ENCODE peak calls at places on chromosomes 2 and 18, in ten cellular contexts. One of them, this sample, is unnamed.

GRCh38 chr2:72236445-72237067 is 88.9 kb upstream of the CYP26B1 start:
- DNase-seq in astrocyte of the spinal cord: peak
- DNase-seq in MM.1S: no peak
- DNase-seq in OCI-LY7: no peak
- DNase-seq in cardiac muscle cell: no peak
- DNase-seq in CD8-positive, alpha-beta memory T cell: no peak
- DNase-seq in BJ: no peak
- DNase-seq in foreskin fibroblast: peak
- DNase-seq in fibroblast of pulmonary artery: peak
- DNase-seq in HAP-1: no peak
- DNase-seq in this sample: peak

GRCh38 chr18:32911660-32912284 is 138.9 kb upstream of the KLHL14 start:
- DNase-seq in OCI-LY7: no peak
- DNase-seq in foreskin fibroblast: peak
- DNase-seq in fibroblast of pulmonary artery: no peak
- DNase-seq in cardiac muscle cell: no peak
- DNase-seq in MM.1S: no peak
- DNase-seq in HAP-1: no peak
- DNase-seq in BJ: no peak
- DNase-seq in astrocyte of the spinal cord: peak
- DNase-seq in CD8-positive, alpha-beta memory T cell: no peak
- DNase-seq in this sample: peak

GRCh38 chr2:69514836-69515235 is 77.6 kb upstream of the NFU1 start:
- DNase-seq in BJ: no peak
- DNase-seq in foreskin fibroblast: no peak
- DNase-seq in MM.1S: no peak
- DNase-seq in astrocyte of the spinal cord: no peak
- DNase-seq in OCI-LY7: no peak
- DNase-seq in fibroblast of pulmonary artery: no peak
- DNase-seq in HAP-1: no peak
- DNase-seq in CD8-positive, alpha-beta memory T cell: no peak
- DNase-seq in cardiac muscle cell: no peak
- DNase-seq in this sample: no peak

GRCh38 chr2:127155901-127156300 is 48.9 kb upstream of the BIN1 start:
- DNase-seq in cardiac muscle cell: no peak
- DNase-seq in foreskin fibroblast: peak
- DNase-seq in CD8-positive, alpha-beta memory T cell: no peak
- DNase-seq in astrocyte of the spinal cord: peak
- DNase-seq in MM.1S: no peak
- DNase-seq in OCI-LY7: no peak
- DNase-seq in fibroblast of pulmonary artery: peak
- DNase-seq in BJ: no peak
- DNase-seq in HAP-1: no peak
- DNase-seq in this sample: peak

GRCh38 chr18:75923169-75923568 is 495.7 kb upstream of the SMIM21 start:
- DNase-seq in OCI-LY7: no peak
- DNase-seq in MM.1S: no peak
- DNase-seq in astrocyte of the spinal cord: peak
- DNase-seq in cardiac muscle cell: no peak
- DNase-seq in BJ: peak
- DNase-seq in HAP-1: no peak
- DNase-seq in foreskin fibroblast: peak
- DNase-seq in fibroblast of pulmonary artery: peak
- DNase-seq in CD8-positive, alpha-beta memory T cell: no peak
- DNase-seq in this sample: peak

GRCh38 chr18:12860530-12860929 is 23.5 kb downstream of the PTPN2 start:
- DNase-seq in OCI-LY7: no peak
- DNase-seq in BJ: no peak
- DNase-seq in fibroblast of pulmonary artery: no peak
- DNase-seq in CD8-positive, alpha-beta memory T cell: no peak
- DNase-seq in HAP-1: no peak
- DNase-seq in cardiac muscle cell: no peak
- DNase-seq in foreskin fibroblast: no peak
- DNase-seq in astrocyte of the spinal cord: no peak
- DNase-seq in MM.1S: no peak
- DNase-seq in this sample: no peak

GRCh38 chr2:219254590-219255219 is 987 bp upstream of the TUBA4A start:
- DNase-seq in foreskin fibroblast: no peak
- DNase-seq in BJ: no peak
- DNase-seq in HAP-1: no peak
- DNase-seq in astrocyte of the spinal cord: no peak
- DNase-seq in fibroblast of pulmonary artery: no peak
- DNase-seq in cardiac muscle cell: no peak
- DNase-seq in OCI-LY7: peak
- DNase-seq in CD8-positive, alpha-beta memory T cell: peak
- DNase-seq in MM.1S: peak
- DNase-seq in this sample: no peak

GRCh38 chr2:38465789-38466127 is 88.7 kb upstream of the ATL2 start:
- DNase-seq in OCI-LY7: peak
- DNase-seq in astrocyte of the spinal cord: peak
- DNase-seq in foreskin fibroblast: peak
- DNase-seq in BJ: no peak
- DNase-seq in cardiac muscle cell: peak
- DNase-seq in HAP-1: peak
- DNase-seq in fibroblast of pulmonary artery: peak
- DNase-seq in CD8-positive, alpha-beta memory T cell: peak
- DNase-seq in MM.1S: no peak
- DNase-seq in this sample: peak

GRCh38 chr2:190446750-190447516 is 38.8 kb downstream of the MFSD6 start:
- DNase-seq in foreskin fibroblast: no peak
- DNase-seq in OCI-LY7: no peak
- DNase-seq in HAP-1: no peak
- DNase-seq in MM.1S: no peak
- DNase-seq in CD8-positive, alpha-beta memory T cell: no peak
- DNase-seq in astrocyte of the spinal cord: no peak
- DNase-seq in cardiac muscle cell: no peak
- DNase-seq in BJ: no peak
- DNase-seq in fibroblast of pulmonary artery: no peak
- DNase-seq in this sample: no peak

GRCh38 chr2:178266445-178266844 is 72.1 kb downstream of the OSBPL6 start:
- DNase-seq in HAP-1: no peak
- DNase-seq in CD8-positive, alpha-beta memory T cell: no peak
- DNase-seq in foreskin fibroblast: no peak
- DNase-seq in BJ: no peak
- DNase-seq in MM.1S: peak
- DNase-seq in cardiac muscle cell: no peak
- DNase-seq in OCI-LY7: no peak
- DNase-seq in astrocyte of the spinal cord: no peak
- DNase-seq in fibroblast of pulmonary artery: no peak
- DNase-seq in this sample: no peak

GRCh38 chr2:128381001-128381938 is 62.6 kb upstream of the HS6ST1 start:
- DNase-seq in BJ: no peak
- DNase-seq in CD8-positive, alpha-beta memory T cell: no peak
- DNase-seq in fibroblast of pulmonary artery: peak
- DNase-seq in cardiac muscle cell: peak
- DNase-seq in HAP-1: peak
- DNase-seq in foreskin fibroblast: no peak
- DNase-seq in OCI-LY7: no peak
- DNase-seq in MM.1S: no peak
- DNase-seq in astrocyte of the spinal cord: no peak
- DNase-seq in this sample: peak

GRCh38 chr2:7609556-7610323 is 692.5 kb downstream of the RNF144A start:
- DNase-seq in cardiac muscle cell: no peak
- DNase-seq in OCI-LY7: peak
- DNase-seq in foreskin fibroblast: no peak
- DNase-seq in fibroblast of pulmonary artery: no peak
- DNase-seq in astrocyte of the spinal cord: no peak
- DNase-seq in HAP-1: no peak
- DNase-seq in BJ: no peak
- DNase-seq in CD8-positive, alpha-beta memory T cell: peak
- DNase-seq in MM.1S: no peak
- DNase-seq in this sample: no peak

GRCh38 chr18:6088432-6088831 is 193.1 kb upstream of the TMEM200C start:
- DNase-seq in fibroblast of pulmonary artery: no peak
- DNase-seq in MM.1S: no peak
- DNase-seq in CD8-positive, alpha-beta memory T cell: no peak
- DNase-seq in foreskin fibroblast: no peak
- DNase-seq in cardiac muscle cell: no peak
- DNase-seq in OCI-LY7: no peak
- DNase-seq in BJ: no peak
- DNase-seq in HAP-1: no peak
- DNase-seq in astrocyte of the spinal cord: no peak
- DNase-seq in this sample: no peak

GRCh38 chr2:106534471-106534870 is 47.3 kb downstream of the CD8B2 start:
- DNase-seq in foreskin fibroblast: no peak
- DNase-seq in MM.1S: no peak
- DNase-seq in fibroblast of pulmonary artery: no peak
- DNase-seq in BJ: no peak
- DNase-seq in CD8-positive, alpha-beta memory T cell: no peak
- DNase-seq in cardiac muscle cell: no peak
- DNase-seq in astrocyte of the spinal cord: no peak
- DNase-seq in HAP-1: no peak
- DNase-seq in OCI-LY7: no peak
- DNase-seq in this sample: no peak

GRCh38 chr2:151795646-151796240 is 32.5 kb downstream of the ARL5A start:
- DNase-seq in foreskin fibroblast: no peak
- DNase-seq in HAP-1: no peak
- DNase-seq in fibroblast of pulmonary artery: no peak
- DNase-seq in OCI-LY7: no peak
- DNase-seq in MM.1S: no peak
- DNase-seq in cardiac muscle cell: no peak
- DNase-seq in astrocyte of the spinal cord: no peak
- DNase-seq in CD8-positive, alpha-beta memory T cell: no peak
- DNase-seq in BJ: no peak
- DNase-seq in this sample: no peak

GRCh38 chr2:75465317-75465998 is 95.3 kb downstream of the EVA1A start:
- DNase-seq in BJ: no peak
- DNase-seq in OCI-LY7: no peak
- DNase-seq in foreskin fibroblast: peak
- DNase-seq in fibroblast of pulmonary artery: peak
- DNase-seq in HAP-1: no peak
- DNase-seq in CD8-positive, alpha-beta memory T cell: no peak
- DNase-seq in MM.1S: no peak
- DNase-seq in cardiac muscle cell: peak
- DNase-seq in astrocyte of the spinal cord: peak
- DNase-seq in this sample: peak

GRCh38 chr2:112480540-112481049 is 1.4 kb upstream of the TTL start:
- DNase-seq in fibroblast of pulmonary artery: no peak
- DNase-seq in cardiac muscle cell: no peak
- DNase-seq in BJ: no peak
- DNase-seq in OCI-LY7: no peak
- DNase-seq in astrocyte of the spinal cord: no peak
- DNase-seq in CD8-positive, alpha-beta memory T cell: no peak
- DNase-seq in foreskin fibroblast: no peak
- DNase-seq in HAP-1: no peak
- DNase-seq in MM.1S: peak
- DNase-seq in this sample: no peak

GRCh38 chr2:67660015-67660602 is 263.0 kb downstream of the ETAA1 start:
- DNase-seq in CD8-positive, alpha-beta memory T cell: no peak
- DNase-seq in cardiac muscle cell: no peak
- DNase-seq in HAP-1: no peak
- DNase-seq in BJ: no peak
- DNase-seq in astrocyte of the spinal cord: no peak
- DNase-seq in fibroblast of pulmonary artery: no peak
- DNase-seq in OCI-LY7: no peak
- DNase-seq in foreskin fibroblast: no peak
- DNase-seq in MM.1S: no peak
- DNase-seq in this sample: no peak
- H3K4me3 ChIP-seq in CD8-positive, alpha-beta memory T cell: no peak
- H3K4me3 ChIP-seq in cardiac muscle cell: no peak
- H3K4me3 ChIP-seq in HAP-1: no peak
- H3K4me3 ChIP-seq in BJ: no peak
- H3K4me3 ChIP-seq in astrocyte of the spinal cord: no peak
- H3K4me3 ChIP-seq in fibroblast of pulmonary artery: no peak
- H3K4me3 ChIP-seq in OCI-LY7: no peak
- H3K4me3 ChIP-seq in foreskin fibroblast: no peak
- H3K4me3 ChIP-seq in MM.1S: no peak
- H3K4me3 ChIP-seq in this sample: no peak

DNA sequence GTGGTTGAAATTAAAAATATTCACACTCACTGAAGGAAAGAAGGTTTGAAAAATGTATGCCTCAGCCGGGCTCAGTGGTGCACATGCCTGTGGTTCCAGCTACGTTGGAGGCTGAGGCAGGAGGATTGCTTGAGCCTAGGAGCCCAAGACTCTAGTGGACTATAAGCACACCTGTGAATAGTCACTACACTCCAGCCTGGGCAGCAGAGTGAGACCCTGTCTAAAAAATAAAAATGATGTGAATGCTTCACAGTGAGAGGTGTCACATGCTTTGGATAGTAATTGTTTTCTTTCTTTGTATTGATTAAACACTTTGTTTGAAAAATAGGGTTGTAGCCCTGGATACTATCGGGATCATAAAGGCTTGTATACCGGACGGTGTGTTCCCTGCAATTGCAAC is 138.6 kb upstream of the TTC39C start:
- DNase-seq in OCI-LY7: no peak
- DNase-seq in CD8-positive, alpha-beta memory T cell: no peak
- DNase-seq in cardiac muscle cell: no peak
- DNase-seq in BJ: no peak
- DNase-seq in MM.1S: no peak
- DNase-seq in fibroblast of pulmonary artery: no peak
- DNase-seq in HAP-1: no peak
- DNase-seq in foreskin fibroblast: no peak
- DNase-seq in astrocyte of the spinal cord: no peak
- DNase-seq in this sample: no peak
- H3K4me3 ChIP-seq in OCI-LY7: no peak
- H3K4me3 ChIP-seq in CD8-positive, alpha-beta memory T cell: no peak
- H3K4me3 ChIP-seq in cardiac muscle cell: no peak
- H3K4me3 ChIP-seq in BJ: no peak
- H3K4me3 ChIP-seq in MM.1S: no peak
- H3K4me3 ChIP-seq in fibroblast of pulmonary artery: no peak
- H3K4me3 ChIP-seq in HAP-1: no peak
- H3K4me3 ChIP-seq in foreskin fibroblast: no peak
- H3K4me3 ChIP-seq in astrocyte of the spinal cord: no peak
- H3K4me3 ChIP-seq in this sample: no peak

GRCh38 chr2:37379881-37380296 is 35.5 kb downstream of the QPCT start:
- DNase-seq in foreskin fibroblast: no peak
- DNase-seq in MM.1S: no peak
- DNase-seq in HAP-1: no peak
- DNase-seq in BJ: no peak
- DNase-seq in OCI-LY7: peak
- DNase-seq in cardiac muscle cell: no peak
- DNase-seq in astrocyte of the spinal cord: peak
- DNase-seq in fibroblast of pulmonary artery: no peak
- DNase-seq in CD8-positive, alpha-beta memory T cell: no peak
- DNase-seq in this sample: no peak
- H3K4me3 ChIP-seq in foreskin fibroblast: no peak
- H3K4me3 ChIP-seq in MM.1S: no peak
- H3K4me3 ChIP-seq in HAP-1: no peak
- H3K4me3 ChIP-seq in BJ: no peak
- H3K4me3 ChIP-seq in OCI-LY7: peak
- H3K4me3 ChIP-seq in cardiac muscle cell: no peak
- H3K4me3 ChIP-seq in astrocyte of the spinal cord: no peak
- H3K4me3 ChIP-seq in fibroblast of pulmonary artery: no peak
- H3K4me3 ChIP-seq in CD8-positive, alpha-beta memory T cell: no peak
- H3K4me3 ChIP-seq in this sample: no peak

GRCh38 chr18:25518716-25519053 is 166.7 kb upstream of the ZNF521 start:
- DNase-seq in foreskin fibroblast: no peak
- DNase-seq in MM.1S: peak
- DNase-seq in OCI-LY7: peak
- DNase-seq in astrocyte of the spinal cord: no peak
- DNase-seq in CD8-positive, alpha-beta memory T cell: no peak
- DNase-seq in fibroblast of pulmonary artery: no peak
- DNase-seq in BJ: no peak
- DNase-seq in cardiac muscle cell: no peak
- DNase-seq in HAP-1: no peak
- DNase-seq in this sample: no peak
- H3K4me3 ChIP-seq in foreskin fibroblast: no peak
- H3K4me3 ChIP-seq in MM.1S: no peak
- H3K4me3 ChIP-seq in OCI-LY7: peak
- H3K4me3 ChIP-seq in astrocyte of the spinal cord: no peak
- H3K4me3 ChIP-seq in CD8-positive, alpha-beta memory T cell: no peak
- H3K4me3 ChIP-seq in fibroblast of pulmonary artery: no peak
- H3K4me3 ChIP-seq in BJ: no peak
- H3K4me3 ChIP-seq in cardiac muscle cell: no peak
- H3K4me3 ChIP-seq in HAP-1: no peak
- H3K4me3 ChIP-seq in this sample: no peak

This sample was measured in cardiac fibroblast.